ENCODE peak calls at places on chromosome 10, in four cellular contexts. C, M, W and V are unnamed samples.

GRCh38 chr10:114437456-114438292 is 33.4 kb upstream of the AFAP1L2 start:
- DNase-seq in C (peak; percentile 44), M (no peak), W (peak; percentile 55), V (peak; percentile 38)

GRCh38 chr10:132609211-132609610 is 71.6 kb downstream of the INPP5A start:
- DNase-seq in C (no peak), M (no peak), W (no peak), V (no peak)

GRCh38 chr10:104304346-104304745 is 33.9 kb downstream of the ITPRIP start:
- DNase-seq in C (no peak), M (no peak), W (no peak), V (no peak)

GRCh38 chr10:634256-634655 is 55.2 kb downstream of the DIP2C start:
- DNase-seq in C (peak; percentile 20), M (no peak), W (no peak), V (no peak)

GRCh38 chr10:76357726-76358125 is 926.3 kb downstream of the LRMDA start:
- DNase-seq in C (no peak), M (no peak), W (no peak), V (no peak)

GRCh38 chr10:33365871-33366411 is 31.5 kb upstream of the NRP1 start:
- DNase-seq in C (peak; percentile 94), M (peak; percentile 74), W (peak; percentile 100), V (peak; percentile 75)

GRCh38 chr10:45464958-45465567 is 91.0 kb downstream of the ALOX5 start:
- DNase-seq in C (peak; percentile 71), M (peak; percentile 9), W (peak; percentile 81), V (peak; percentile 83)

GRCh38 chr10:86813101-86813500 is 56.7 kb downstream of the BMPR1A start:
- DNase-seq in C (no peak), M (no peak), W (peak; percentile 44), V (no peak)

GRCh38 chr10:96093948-96094347 is 36.1 kb upstream of the ZNF518A start:
- DNase-seq in C (no peak), M (no peak), W (no peak), V (no peak)

GRCh38 chr10:61110188-61110844 is 166.3 kb upstream of the RHOBTB1 start:
- DNase-seq in C (peak; percentile 92), M (no peak), W (peak; percentile 92), V (peak; percentile 77)

GRCh38 chr10:44618910-44619309 is 234.0 kb upstream of the CXCL12 start:
- DNase-seq in C (no peak), M (no peak), W (peak; percentile 44), V (no peak)

GRCh38 chr10:72124984-72125383 is 36.6 kb upstream of the SPOCK2 start:
- DNase-seq in C (peak; percentile 60), M (no peak), W (no peak), V (peak; percentile 69)

GRCh38 chr10:62632071-62632809 is 172.3 kb upstream of the ADO start:
- DNase-seq in C (no peak), M (no peak), W (peak; percentile 93), V (no peak)

GRCh38 chr10:49616421-49617230 is 2.8 kb downstream of the CHAT start:
- DNase-seq in C (no peak), M (no peak), W (no peak), V (no peak)

GRCh38 chr10:114283091-114283490 is 44.0 kb downstream of the VWA2 start:
- DNase-seq in C (no peak), M (no peak), W (no peak), V (no peak)

GRCh38 chr10:106573106-106573505 is 591.4 kb downstream of the SORCS1 start:
- DNase-seq in C (peak; percentile 68), M (no peak), W (peak; percentile 84), V (peak; percentile 93)

GRCh38 chr10:48838830-48839229 is 100.8 kb downstream of the LRRC18 start:
- DNase-seq in C (no peak), M (no peak), W (no peak), V (no peak)

GRCh38 chr10:22764639-22765038 is 50.3 kb upstream of the PIP4K2A start:
- DNase-seq in C (no peak), M (no peak), W (no peak), V (no peak)

GRCh38 chr10:97320480-97321031 is 1.5 kb downstream of the FRAT1 start:
- DNase-seq in C (no peak), M (no peak), W (no peak), V (no peak)

GRCh38 chr10:12975266-12975665 is 26.2 kb downstream of the CCDC3 start:
- DNase-seq in C (no peak), M (no peak), W (peak; percentile 42), V (no peak)

GRCh38 chr10:49518982-49519578 is 19.8 kb downstream of the ERCC6 start:
- DNase-seq in C (peak; percentile 56), M (no peak), W (peak; percentile 91), V (peak; percentile 77)

GRCh38 chr10:52759154-52759553 is 13.4 kb downstream of the MBL2 start:
- DNase-seq in C (no peak), M (no peak), W (no peak), V (no peak)

GRCh38 chr10:100396605-100397004 is 49.6 kb downstream of the SCD start:
- DNase-seq in C (no peak), M (no peak), W (no peak), V (no peak)

GRCh38 chr10:72107325-72108003 is 19.1 kb upstream of the SPOCK2 start:
- DNase-seq in C (no peak), M (peak; percentile 44), W (peak; percentile 89), V (no peak)

GRCh38 chr10:29598861-29599311 is 35.9 kb downstream of the SVIL start:
- DNase-seq in C (peak; percentile 88), M (no peak), W (no peak), V (peak; percentile 94)

GRCh38 chr10:34474060-34474376 is 341.1 kb downstream of the PARD3 start:
- DNase-seq in C (peak; percentile 83), M (peak; percentile 28), W (peak; percentile 69), V (peak; percentile 65)

GRCh38 chr10:48649349-48649944 is 35.2 kb upstream of the WDFY4 start:
- DNase-seq in C (no peak), M (no peak), W (no peak), V (no peak)

GRCh38 chr10:92591550-92592140 is 1.3 kb upstream of the KIF11 start:
- DNase-seq in C (peak; percentile 94), M (no peak), W (peak; percentile 86), V (peak; percentile 97)

GRCh38 chr10:60816624-60817023 is 38.3 kb downstream of the CDK1 start:
- DNase-seq in C (peak; percentile 95), M (peak; percentile 30), W (peak; percentile 97), V (peak; percentile 96)

GRCh38 chr10:117860135-117860534 is 186.6 kb downstream of the RAB11FIP2 start:
- DNase-seq in C (no peak), M (no peak), W (peak; percentile 47), V (no peak)

GRCh38 chr10:4512557-4513286 is 313.3 kb upstream of the AKR1E2 start:
- DNase-seq in C (peak; percentile 90), M (no peak), W (peak; percentile 54), V (peak; percentile 59)

GRCh38 chr10:94545277-94546057 is at the start of gene HELLS:
- DNase-seq in C (peak; percentile 87), M (peak; percentile 50), W (peak; percentile 88), V (peak; percentile 96)

DNA sequence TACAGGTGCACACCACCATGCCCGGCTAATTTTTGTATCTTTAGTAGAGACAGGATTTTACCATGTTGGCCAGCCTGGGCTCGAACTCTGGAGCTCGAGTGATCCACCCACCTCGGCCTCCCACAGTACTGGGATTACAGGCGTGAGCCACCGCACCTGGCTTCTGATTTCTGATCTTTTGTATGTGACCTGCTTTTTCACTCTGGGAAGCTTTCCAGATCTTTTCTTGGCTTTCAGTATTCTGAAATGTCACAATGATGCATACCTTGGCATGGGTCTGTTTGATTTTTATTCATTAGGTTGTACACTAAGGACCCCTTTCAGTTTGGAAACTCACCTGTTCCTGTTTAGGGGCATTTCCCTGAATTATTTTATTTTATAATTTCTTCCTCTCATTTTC is 41.6 kb downstream of the PROSER2 start:
- DNase-seq in C (no peak), M (no peak), W (no peak), V (no peak)
- H3K4me1 ChIP-seq in C (no peaks in the 10 kb centered on the region), M (peaks cover 5% of the 10 kb centered on the region), W (no peaks in the 10 kb centered on the region), V (no peaks in the 10 kb centered on the region)

GRCh38 chr10:123972481-123973401 is 81.1 kb upstream of the CPXM2 start:
- DNase-seq in C (no peak), M (no peak), W (no peak), V (peak; percentile 32)

GRCh38 chr10:123966896-123967231 is 75.3 kb upstream of the CPXM2 start:
- DNase-seq in C (no peak), M (no peak), W (no peak), V (peak; percentile 27)

GRCh38 chr10:123970927-123971286 is 79.3 kb upstream of the CPXM2 start:
- DNase-seq in C (no peak), M (no peak), W (no peak), V (no peak)

GRCh38 chr10:123967626-123968243 is 76.1 kb upstream of the CPXM2 start:
- DNase-seq in C (peak; percentile 37), M (peak; percentile 13), W (peak; percentile 63), V (peak; percentile 86)

DNA sequence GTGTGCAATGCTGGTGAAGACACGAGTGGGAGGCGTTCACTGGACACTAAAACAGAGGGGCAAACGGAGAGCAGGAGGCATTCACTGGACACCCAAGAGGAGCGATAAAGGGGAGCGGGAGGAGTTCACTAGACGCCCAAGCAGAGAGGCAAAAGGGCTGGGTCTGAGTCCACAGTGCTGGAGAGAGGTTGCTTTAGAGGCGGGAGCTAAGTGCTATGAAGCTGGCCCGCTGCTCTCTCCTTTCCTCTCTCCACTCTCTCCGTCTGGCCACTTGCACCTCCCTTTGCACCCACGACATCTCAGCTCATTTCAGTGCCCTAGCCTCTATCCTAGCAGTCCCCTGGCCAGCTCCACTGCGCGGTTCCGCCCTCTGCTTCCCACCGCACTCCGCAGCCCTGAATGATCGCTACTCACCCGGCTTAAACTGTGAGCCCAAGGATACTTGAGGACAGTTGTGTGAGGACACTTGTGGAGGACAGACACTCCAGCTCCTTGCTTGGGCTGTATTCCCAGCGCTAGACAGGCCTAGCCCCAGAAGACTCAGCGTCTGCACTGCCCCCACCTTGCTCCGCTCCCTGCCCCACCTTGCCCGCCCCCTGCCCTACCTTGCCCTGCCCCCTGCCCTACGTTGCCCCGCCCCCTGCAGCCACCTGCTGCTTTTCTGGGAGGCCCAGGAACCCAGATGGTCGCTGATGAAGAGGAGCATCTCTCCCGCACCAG is 78.8 kb upstream of the CPXM2 start:
- DNase-seq in C (no peak), M (no peak), W (no peak), V (no peak)
- H3K27me3 ChIP-seq in C (no peaks in the 10 kb centered on the region), M (peaks cover 30% of the 10 kb centered on the region), W (peaks cover 8% of the 10 kb centered on the region), V (peaks cover 48% of the 10 kb centered on the region)

DNA sequence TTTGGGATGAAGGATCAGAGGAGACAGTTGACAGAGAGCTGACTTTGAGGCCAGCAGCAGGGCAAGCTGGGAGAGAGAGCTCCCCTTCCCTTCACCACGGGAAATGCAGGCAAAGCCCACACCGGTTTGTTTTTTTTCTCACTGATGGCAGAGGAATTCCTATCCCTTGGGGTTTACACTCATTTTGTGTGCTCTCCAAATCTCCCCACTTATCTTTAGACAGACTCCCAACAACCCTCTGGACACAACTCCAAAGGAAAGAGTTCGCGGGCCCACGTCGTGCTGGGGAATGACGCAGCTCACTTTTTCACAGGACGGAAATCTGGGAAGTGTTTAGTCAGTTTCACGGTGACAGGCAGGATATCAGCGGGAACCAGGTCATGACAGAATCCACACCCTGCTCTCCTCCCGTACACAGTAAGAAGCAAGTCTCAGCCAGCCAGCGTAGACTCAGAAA is 68.3 kb upstream of the FAM171A1 start:
- DNase-seq in C (peak; percentile 43), M (no peak), W (no peak), V (peak; percentile 67)
- H3K9ac ChIP-seq in C (peak overlapping the region; percentile 16), M (peak overlapping the region; percentile 50), W (no peak overlapping the region), V (peak overlapping the region; percentile 83)

DNA sequence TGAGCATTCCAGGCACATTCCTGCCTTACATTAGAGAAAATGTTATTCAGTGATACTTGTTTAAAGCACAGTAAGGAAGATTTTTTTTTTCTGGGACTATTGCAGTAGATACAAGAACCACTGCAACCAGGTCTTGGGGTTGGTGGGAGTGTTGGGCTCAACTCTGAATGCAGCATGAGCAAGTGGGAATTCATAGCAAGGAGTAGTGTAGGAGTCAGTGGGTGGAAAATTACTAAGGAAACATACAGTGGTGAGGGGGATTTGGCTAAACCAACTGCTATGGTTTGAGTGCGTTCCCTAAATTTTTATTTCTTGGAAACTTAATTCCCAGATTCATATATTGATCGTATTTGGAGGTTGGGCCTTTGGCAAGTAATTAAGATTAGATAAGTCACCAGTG is 22.4 kb downstream of the WAC start:
- DNase-seq in C (no peak), M (no peak), W (no peak), V (no peak)
- H3K4me1 ChIP-seq in C (no peaks in the 10 kb centered on the region), M (peaks cover 19% of the 10 kb centered on the region), W (no peaks in the 10 kb centered on the region), V (peaks cover 10% of the 10 kb centered on the region)